ENCODE peak calls at places on chromosomes 12 and 14, in four cellular contexts. U is NCI-H1436; Z is AG10803; N is activated naive CD4-positive, alpha-beta T cell. E is an unnamed sample.

GRCh38 chr12:26340649-26341048 is 145.3 kb downstream of the SSPN start:
- DNase-seq in U (no peak), Z (no peak), N (no peak), E (no peak)

GRCh38 chr12:102551186-102551585 is 70.8 kb upstream of the IGF1 start:
- DNase-seq in U (no peak), Z (no peak), N (no peak), E (no peak)

GRCh38 chr12:93573552-93574223 is 1.2 kb downstream of the SOCS2 start:
- DNase-seq in U (no peak), Z (peak), N (no peak), E (no peak)

GRCh38 chr12:89286506-89286905 is 65.8 kb downstream of the DUSP6 start:
- DNase-seq in U (no peak), Z (no peak), N (no peak), E (no peak)

GRCh38 chr12:46373303-46374182 is 970 bp upstream of the SLC38A2 start:
- DNase-seq in U (no peak), Z (no peak), N (no peak), E (no peak)

GRCh38 chr12:30440826-30441602 is 254.7 kb downstream of the IPO8 start:
- DNase-seq in U (no peak), Z (peak), N (no peak), E (no peak)

GRCh38 chr12:30610718-30611117 is 85.0 kb downstream of the IPO8 start:
- DNase-seq in U (no peak), Z (no peak), N (no peak), E (no peak)

GRCh38 chr12:115403689-115404088 is 719.7 kb upstream of the TBX3 start:
- DNase-seq in U (no peak), Z (no peak), N (no peak), E (no peak)

GRCh38 chr14:102644523-102644922 is 52.1 kb downstream of the RCOR1 start:
- DNase-seq in U (no peak), Z (no peak), N (no peak), E (no peak)

GRCh38 chr14:69190191-69190590 is 1.1 kb upstream of the EXD2 start:
- DNase-seq in U (no peak), Z (no peak), N (no peak), E (no peak)

GRCh38 chr12:117844114-117844513 is 124.7 kb downstream of the KSR2 start:
- DNase-seq in U (no peak), Z (no peak), N (no peak), E (no peak)

GRCh38 chr12:103840881-103841689 is at the start of gene NT5DC3:
- DNase-seq in U (peak), Z (peak), N (peak), E (peak)

GRCh38 chr12:51128905-51129304 is 44.0 kb downstream of the TFCP2 start:
- DNase-seq in U (no peak), Z (no peak), N (no peak), E (no peak)

GRCh38 chr14:104794099-104794498 is 1.4 kb downstream of the AKT1 start:
- DNase-seq in U (no peak), Z (peak), N (no peak), E (no peak)

GRCh38 chr12:116066381-116067230 is 210.9 kb downstream of the MED13L start:
- DNase-seq in U (no peak), Z (peak), N (no peak), E (peak)

GRCh38 chr14:60349663-60350365 is 100.8 kb downstream of the PPM1A start:
- DNase-seq in U (peak), Z (peak), N (no peak), E (no peak)

GRCh38 chr12:13147688-13148531 is 44.4 kb upstream of the GSG1 start:
- DNase-seq in U (no peak), Z (no peak), N (no peak), E (no peak)

GRCh38 chr12:71935594-71935993 is 3.1 kb upstream of the TPH2 start:
- DNase-seq in U (no peak), Z (no peak), N (no peak), E (no peak)

GRCh38 chr12:113208041-113208934 is 13.0 kb upstream of the TPCN1 start:
- DNase-seq in U (no peak), Z (peak), N (peak), E (peak)

E was measured in central memory CD8-positive, alpha-beta T cell.